ENCODE peak calls at places on chromosomes 13 and 19, in six cellular contexts. One of them, this sample, is unnamed.
A peak's percentile ranks its signal among the peaks of the same experiment; 100 is the strongest.

GRCh38 chr19:34261335-34262109 is 7.2 kb downstream of the GARRE1 start:
- DNase-seq in GM13976: no peak
- DNase-seq in omental fat pad: no peak
- DNase-seq in mesothelial cell of epicardium: no peak
- DNase-seq in cardiac muscle cell: no peak
- DNase-seq in mammary epithelial cell: no peak
- DNase-seq in this sample: no peak

GRCh38 chr13:73340069-73340468 is 281.3 kb downstream of the KLF5 start:
- DNase-seq in GM13976: no peak
- DNase-seq in omental fat pad: no peak
- DNase-seq in mammary epithelial cell: peak; percentile 33
- DNase-seq in cardiac muscle cell: no peak
- DNase-seq in mesothelial cell of epicardium: no peak
- DNase-seq in this sample: peak; percentile 24

GRCh38 chr19:7874080-7874856 is at the start of gene PRR36:
- DNase-seq in mesothelial cell of epicardium: no peak
- DNase-seq in omental fat pad: no peak
- DNase-seq in cardiac muscle cell: no peak
- DNase-seq in mammary epithelial cell: no peak
- DNase-seq in GM13976: no peak
- DNase-seq in this sample: no peak

GRCh38 chr19:43656436-43656835 is 13.5 kb downstream of the PLAUR start:
- DNase-seq in cardiac muscle cell: no peak
- DNase-seq in mammary epithelial cell: no peak
- DNase-seq in GM13976: no peak
- DNase-seq in omental fat pad: no peak
- DNase-seq in mesothelial cell of epicardium: no peak
- DNase-seq in this sample: no peak

GRCh38 chr19:37905936-37906867 is at the start of gene WDR87:
- DNase-seq in omental fat pad: no peak
- DNase-seq in GM13976: peak; percentile 75
- DNase-seq in cardiac muscle cell: peak; percentile 17
- DNase-seq in mammary epithelial cell: peak; percentile 31
- DNase-seq in mesothelial cell of epicardium: no peak
- DNase-seq in this sample: peak; percentile 40

GRCh38 chr13:76886005-76886291 is 257 bp downstream of the KCTD12 start:
- DNase-seq in omental fat pad: no peak
- DNase-seq in mesothelial cell of epicardium: no peak
- DNase-seq in GM13976: no peak
- DNase-seq in mammary epithelial cell: no peak
- DNase-seq in cardiac muscle cell: no peak
- DNase-seq in this sample: no peak

GRCh38 chr13:75145926-75146325 is 336.0 kb downstream of the TBC1D4 start:
- DNase-seq in cardiac muscle cell: peak; percentile 45
- DNase-seq in mesothelial cell of epicardium: no peak
- DNase-seq in GM13976: no peak
- DNase-seq in mammary epithelial cell: no peak
- DNase-seq in omental fat pad: no peak
- DNase-seq in this sample: no peak

GRCh38 chr13:109146912-109147624 is 517.7 kb downstream of the MYO16 start:
- DNase-seq in omental fat pad: no peak
- DNase-seq in cardiac muscle cell: peak; percentile 57
- DNase-seq in mesothelial cell of epicardium: no peak
- DNase-seq in mammary epithelial cell: peak; percentile 97
- DNase-seq in GM13976: no peak
- DNase-seq in this sample: peak; percentile 98

GRCh38 chr13:70890289-70890688 is 782.0 kb upstream of the KLHL1 start:
- DNase-seq in mesothelial cell of epicardium: no peak
- DNase-seq in omental fat pad: no peak
- DNase-seq in GM13976: no peak
- DNase-seq in mammary epithelial cell: no peak
- DNase-seq in cardiac muscle cell: no peak
- DNase-seq in this sample: no peak

GRCh38 chr19:52993342-52994178 is 20.2 kb upstream of the ERVV-1 start:
- DNase-seq in omental fat pad: peak; percentile 55
- DNase-seq in mammary epithelial cell: peak; percentile 71
- DNase-seq in cardiac muscle cell: peak; percentile 89
- DNase-seq in GM13976: peak; percentile 75
- DNase-seq in mesothelial cell of epicardium: peak; percentile 81
- DNase-seq in this sample: peak; percentile 81

GRCh38 chr19:17391371-17392151 is 2.4 kb downstream of the CCDC194 start:
- DNase-seq in mesothelial cell of epicardium: no peak
- DNase-seq in GM13976: peak; percentile 34
- DNase-seq in omental fat pad: no peak
- DNase-seq in cardiac muscle cell: no peak
- DNase-seq in mammary epithelial cell: no peak
- DNase-seq in this sample: no peak

GRCh38 chr19:31140717-31141116 is 208.5 kb downstream of the TSHZ3 start:
- DNase-seq in omental fat pad: no peak
- DNase-seq in cardiac muscle cell: peak; percentile 47
- DNase-seq in mesothelial cell of epicardium: no peak
- DNase-seq in mammary epithelial cell: no peak
- DNase-seq in GM13976: no peak
- DNase-seq in this sample: no peak

GRCh38 chr13:84574851-84575250 is 692.6 kb upstream of the SLITRK1 start:
- DNase-seq in GM13976: no peak
- DNase-seq in mesothelial cell of epicardium: no peak
- DNase-seq in mammary epithelial cell: no peak
- DNase-seq in cardiac muscle cell: peak; percentile 27
- DNase-seq in omental fat pad: no peak
- DNase-seq in this sample: no peak

GRCh38 chr19:15529774-15530372 is 21.5 kb downstream of the CYP4F22 start:
- DNase-seq in mesothelial cell of epicardium: no peak
- DNase-seq in mammary epithelial cell: peak; percentile 75
- DNase-seq in omental fat pad: no peak
- DNase-seq in GM13976: no peak
- DNase-seq in cardiac muscle cell: peak; percentile 31
- DNase-seq in this sample: peak; percentile 35

GRCh38 chr19:48806818-48807589 is 3.8 kb downstream of the BCAT2 start:
- DNase-seq in cardiac muscle cell: peak; percentile 60
- DNase-seq in mammary epithelial cell: no peak
- DNase-seq in omental fat pad: no peak
- DNase-seq in mesothelial cell of epicardium: no peak
- DNase-seq in GM13976: no peak
- DNase-seq in this sample: no peak

GRCh38 chr13:89393758-89394157 is 1722.6 kb downstream of the SLITRK5 start:
- DNase-seq in mesothelial cell of epicardium: no peak
- DNase-seq in omental fat pad: no peak
- DNase-seq in cardiac muscle cell: no peak
- DNase-seq in GM13976: no peak
- DNase-seq in mammary epithelial cell: no peak
- DNase-seq in this sample: no peak

GRCh38 chr13:113033498-113033897 is 64.5 kb downstream of the MCF2L start:
- DNase-seq in cardiac muscle cell: peak; percentile 12
- DNase-seq in omental fat pad: no peak
- DNase-seq in mammary epithelial cell: no peak
- DNase-seq in GM13976: no peak
- DNase-seq in mesothelial cell of epicardium: no peak
- DNase-seq in this sample: no peak

GRCh38 chr19:16714702-16715294 is 4.8 kb upstream of the NWD1 start:
- DNase-seq in mammary epithelial cell: peak; percentile 44
- DNase-seq in cardiac muscle cell: peak; percentile 59
- DNase-seq in mesothelial cell of epicardium: no peak
- DNase-seq in GM13976: peak; percentile 73
- DNase-seq in omental fat pad: no peak
- DNase-seq in this sample: no peak

GRCh38 chr19:34341935-34342680 is 22.9 kb upstream of the GPI start:
- DNase-seq in GM13976: no peak
- DNase-seq in mammary epithelial cell: no peak
- DNase-seq in cardiac muscle cell: no peak
- DNase-seq in omental fat pad: no peak
- DNase-seq in mesothelial cell of epicardium: no peak
- DNase-seq in this sample: no peak

GRCh38 chr19:40084948-40085347 is 5.8 kb downstream of the ZNF780A start:
- DNase-seq in GM13976: no peak
- DNase-seq in omental fat pad: no peak
- DNase-seq in cardiac muscle cell: peak; percentile 18
- DNase-seq in mammary epithelial cell: no peak
- DNase-seq in mesothelial cell of epicardium: no peak
- DNase-seq in this sample: no peak

GRCh38 chr19:30718728-30719127 is 346.5 kb downstream of the ZNF536 start:
- DNase-seq in omental fat pad: no peak
- DNase-seq in GM13976: no peak
- DNase-seq in mammary epithelial cell: no peak
- DNase-seq in cardiac muscle cell: no peak
- DNase-seq in mesothelial cell of epicardium: no peak
- DNase-seq in this sample: peak; percentile 9

GRCh38 chr13:96238241-96238640 is 148.3 kb downstream of the HS6ST3 start:
- DNase-seq in mesothelial cell of epicardium: no peak
- DNase-seq in GM13976: no peak
- DNase-seq in cardiac muscle cell: no peak
- DNase-seq in mammary epithelial cell: no peak
- DNase-seq in omental fat pad: no peak
- DNase-seq in this sample: no peak

GRCh38 chr19:14073925-14074838 is 1.6 kb downstream of the MISP3 start:
- DNase-seq in mesothelial cell of epicardium: no peak
- DNase-seq in omental fat pad: peak; percentile 51
- DNase-seq in mammary epithelial cell: peak; percentile 60
- DNase-seq in cardiac muscle cell: no peak
- DNase-seq in GM13976: no peak
- DNase-seq in this sample: peak; percentile 38

GRCh38 chr19:19366691-19367396 is 38.6 kb upstream of the GATAD2A start:
- DNase-seq in omental fat pad: no peak
- DNase-seq in mesothelial cell of epicardium: no peak
- DNase-seq in mammary epithelial cell: peak; percentile 78
- DNase-seq in GM13976: peak; percentile 84
- DNase-seq in cardiac muscle cell: peak; percentile 79
- DNase-seq in this sample: peak; percentile 31

GRCh38 chr13:40539954-40540706 is 126.3 kb downstream of the FOXO1 start:
- DNase-seq in mesothelial cell of epicardium: no peak
- DNase-seq in GM13976: no peak
- DNase-seq in omental fat pad: no peak
- DNase-seq in cardiac muscle cell: peak; percentile 89
- DNase-seq in mammary epithelial cell: peak; percentile 53
- DNase-seq in this sample: peak; percentile 71

GRCh38 chr19:49441210-49441959 is at the start of gene SLC17A7:
- DNase-seq in omental fat pad: no peak
- DNase-seq in cardiac muscle cell: no peak
- DNase-seq in mammary epithelial cell: no peak
- DNase-seq in mesothelial cell of epicardium: no peak
- DNase-seq in GM13976: peak; percentile 85
- DNase-seq in this sample: no peak

GRCh38 chr19:48975947-48976847 is 11.1 kb downstream of the FTL start:
- DNase-seq in mammary epithelial cell: no peak
- DNase-seq in GM13976: peak; percentile 56
- DNase-seq in omental fat pad: no peak
- DNase-seq in cardiac muscle cell: no peak
- DNase-seq in mesothelial cell of epicardium: no peak
- DNase-seq in this sample: no peak

DNA sequence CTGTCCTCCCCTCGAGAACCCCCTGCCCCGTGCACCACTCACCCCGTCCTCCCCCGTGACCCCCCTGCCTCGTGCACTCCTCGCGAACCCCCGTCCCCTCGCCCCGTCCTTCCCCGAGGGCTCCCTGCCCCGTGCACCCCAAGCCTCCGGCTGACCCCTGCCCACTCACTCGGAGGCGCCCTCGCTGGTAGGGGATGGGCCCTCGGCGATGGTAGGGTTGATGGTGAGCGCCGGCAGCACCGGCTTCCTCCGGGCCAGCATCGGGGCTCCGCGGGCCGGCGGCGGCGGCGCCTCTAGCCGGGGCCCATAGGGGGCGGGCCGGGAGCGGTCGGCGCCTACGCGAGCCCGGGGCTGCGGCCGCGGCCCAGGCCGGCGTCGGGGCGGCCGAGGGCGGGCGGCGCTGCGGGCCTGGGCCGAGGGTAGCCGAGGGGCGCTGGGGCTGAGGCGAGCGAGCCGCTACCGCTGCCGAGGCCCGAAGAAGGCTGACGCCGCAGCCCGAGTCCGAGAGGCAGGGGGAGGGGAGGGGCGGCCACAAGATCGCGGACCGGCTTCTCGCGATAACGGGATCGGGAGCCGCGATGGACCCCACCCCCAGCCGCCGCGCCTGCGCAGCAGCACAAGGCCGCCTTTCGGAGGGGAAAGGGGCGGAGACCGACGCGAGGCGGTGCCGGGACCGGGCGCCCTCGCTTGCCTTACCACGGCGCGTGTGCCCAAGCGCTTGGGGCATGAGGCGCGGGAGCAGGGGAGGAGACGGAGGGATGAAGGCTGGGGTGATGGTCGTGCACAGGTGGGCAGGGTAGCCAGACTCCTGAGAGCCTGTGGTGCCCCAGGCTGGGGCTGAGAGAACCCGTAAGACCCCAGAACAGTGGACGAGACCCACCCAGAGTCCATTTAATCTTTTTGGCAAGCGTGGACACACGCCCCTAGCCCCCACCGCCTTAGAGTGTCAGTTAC is at the start of gene MAP2K2:
- DNase-seq in omental fat pad: peak; percentile 80
- DNase-seq in GM13976: peak; percentile 98
- DNase-seq in cardiac muscle cell: peak; percentile 94
- DNase-seq in mesothelial cell of epicardium: peak; percentile 99
- DNase-seq in mammary epithelial cell: peak; percentile 85
- DNase-seq in this sample: peak; percentile 47
- TF ChIP-seq CTCF in omental fat pad: no peak
- TF ChIP-seq CTCF in GM13976: no peak
- TF ChIP-seq CTCF in cardiac muscle cell: no peak
- TF ChIP-seq CTCF in mesothelial cell of epicardium: no peak
- TF ChIP-seq CTCF in mammary epithelial cell: no peak
- TF ChIP-seq CTCF in this sample: peak; percentile 23

GRCh38 chr13:94112731-94113130 is 366.8 kb downstream of the DCT start:
- DNase-seq in mammary epithelial cell: no peak
- DNase-seq in mesothelial cell of epicardium: no peak
- DNase-seq in omental fat pad: no peak
- DNase-seq in GM13976: no peak
- DNase-seq in cardiac muscle cell: no peak
- DNase-seq in this sample: no peak
- TF ChIP-seq CTCF in mammary epithelial cell: no peak
- TF ChIP-seq CTCF in mesothelial cell of epicardium: no peak
- TF ChIP-seq CTCF in omental fat pad: no peak
- TF ChIP-seq CTCF in GM13976: no peak
- TF ChIP-seq CTCF in cardiac muscle cell: no peak
- TF ChIP-seq CTCF in this sample: no peak

GRCh38 chr19:56351208-56351607 is 36.6 kb upstream of the ZSCAN5A start:
- DNase-seq in mesothelial cell of epicardium: no peak
- DNase-seq in cardiac muscle cell: no peak
- DNase-seq in GM13976: no peak
- DNase-seq in omental fat pad: no peak
- DNase-seq in mammary epithelial cell: no peak
- DNase-seq in this sample: no peak

GRCh38 chr19:56350416-56351045 is 35.9 kb upstream of the ZSCAN5A start:
- DNase-seq in mesothelial cell of epicardium: no peak
- DNase-seq in GM13976: peak; percentile 48
- DNase-seq in omental fat pad: peak; percentile 33
- DNase-seq in cardiac muscle cell: peak; percentile 65
- DNase-seq in mammary epithelial cell: peak; percentile 31
- DNase-seq in this sample: peak; percentile 13

GRCh38 chr19:56347163-56347778 is 32.6 kb upstream of the ZSCAN5A start:
- DNase-seq in GM13976: no peak
- DNase-seq in mesothelial cell of epicardium: no peak
- DNase-seq in mammary epithelial cell: no peak
- DNase-seq in omental fat pad: no peak
- DNase-seq in cardiac muscle cell: no peak
- DNase-seq in this sample: no peak

GRCh38 chr19:56348289-56348877 is 33.7 kb upstream of the ZSCAN5A start:
- DNase-seq in omental fat pad: no peak
- DNase-seq in GM13976: no peak
- DNase-seq in mammary epithelial cell: peak; percentile 7
- DNase-seq in mesothelial cell of epicardium: no peak
- DNase-seq in cardiac muscle cell: peak; percentile 13
- DNase-seq in this sample: no peak
- TF ChIP-seq CTCF in omental fat pad: no peak
- TF ChIP-seq CTCF in GM13976: peak; percentile 13
- TF ChIP-seq CTCF in mammary epithelial cell: peak; percentile 33
- TF ChIP-seq CTCF in mesothelial cell of epicardium: no peak
- TF ChIP-seq CTCF in cardiac muscle cell: peak; percentile 37
- TF ChIP-seq CTCF in this sample: peak; percentile 62

GRCh38 chr13:24226762-24227161 is 66.2 kb downstream of the SPATA13 start:
- DNase-seq in cardiac muscle cell: no peak
- DNase-seq in mesothelial cell of epicardium: no peak
- DNase-seq in GM13976: no peak
- DNase-seq in mammary epithelial cell: no peak
- DNase-seq in omental fat pad: no peak
- DNase-seq in this sample: no peak
- TF ChIP-seq CTCF in cardiac muscle cell: no peak
- TF ChIP-seq CTCF in mesothelial cell of epicardium: no peak
- TF ChIP-seq CTCF in GM13976: no peak
- TF ChIP-seq CTCF in mammary epithelial cell: no peak
- TF ChIP-seq CTCF in omental fat pad: no peak
- TF ChIP-seq CTCF in this sample: no peak

This sample was measured in foreskin keratinocyte.